ENCODE peak calls at places on chromosomes 12 and 14, in ten cellular contexts. V is tibial nerve, B is ovary, H is mucosa of descending colon, M is GM12865, J is WERI-Rb-1, X is GM23248, N is GM12878, P is LNCaP clone FGC, A is cardiac muscle cell. C is an unnamed sample.

GRCh38 chr14:104639889-104640548 is 35.4 kb upstream of the TMEM179 start:
- DNase-seq in V (no peak), B (no peak), H (peak; percentile 72), M (peak; percentile 62), J (peak; percentile 80), X (peak; percentile 77), N (no peak), P (no peak), A (peak; percentile 85), C (no peak)

GRCh38 chr12:110606253-110606611 is 7.7 kb upstream of the TCTN1 start:
- DNase-seq in V (no peak), B (no peak), H (no peak), M (peak; percentile 65), J (no peak), X (no peak), N (no peak), P (no peak), A (no peak), C (no peak)

GRCh38 chr12:64181504-64182291 is 40.4 kb downstream of the KICS2 start:
- DNase-seq in V (peak; percentile 23), B (peak; percentile 56), H (peak; percentile 69), M (peak; percentile 10), J (peak; percentile 43), X (peak; percentile 98), N (no peak), P (peak; percentile 39), A (peak; percentile 52), C (peak; percentile 40)

GRCh38 chr12:15268927-15269552 is 47.8 kb upstream of the RERG start:
- DNase-seq in V (no peak), B (peak; percentile 27), H (peak; percentile 22), M (peak; percentile 71), J (peak; percentile 57), X (peak; percentile 72), N (no peak), P (peak; percentile 38), A (peak; percentile 71), C (no peak)

GRCh38 chr12:19031032-19031431 is 98.5 kb upstream of the PLEKHA5 start:
- DNase-seq in V (no peak), B (no peak), H (no peak), M (no peak), J (no peak), X (peak; percentile 96), N (no peak), P (no peak), A (no peak), C (no peak)

GRCh38 chr12:123102781-123103503 is 47.9 kb downstream of the PITPNM2 start:
- DNase-seq in V (no peak), B (no peak), H (no peak), M (no peak), J (no peak), X (no peak), N (no peak), P (no peak), A (no peak), C (no peak)

GRCh38 chr12:107461222-107461980 is 224.2 kb upstream of the PWP1 start:
- DNase-seq in V (no peak), B (no peak), H (no peak), M (no peak), J (no peak), X (peak; percentile 91), N (no peak), P (no peak), A (no peak), C (no peak)

GRCh38 chr14:91997492-91997891 is 42.4 kb downstream of the TRIP11 start:
- DNase-seq in V (no peak), B (no peak), H (no peak), M (no peak), J (no peak), X (peak; percentile 59), N (no peak), P (no peak), A (no peak), C (no peak)

GRCh38 chr12:65170245-65170881 is 980 bp downstream of the LEMD3 start:
- DNase-seq in V (no peak), B (peak; percentile 43), H (peak; percentile 85), M (peak; percentile 82), J (peak; percentile 74), X (peak; percentile 84), N (no peak), P (no peak), A (peak; percentile 78), C (peak; percentile 81)

GRCh38 chr14:92360666-92361370 is 37.9 kb downstream of the SLC24A4 start:
- DNase-seq in V (no peak), B (no peak), H (no peak), M (no peak), J (no peak), X (peak; percentile 11), N (no peak), P (no peak), A (no peak), C (no peak)

GRCh38 chr14:37060496-37061260 is 111.7 kb downstream of the SLC25A21 start:
- DNase-seq in V (no peak), B (no peak), H (no peak), M (no peak), J (no peak), X (no peak), N (no peak), P (peak; percentile 87), A (no peak), C (no peak)

GRCh38 chr12:132571598-132571997 is 38.8 kb downstream of the LRCOL1 start:
- DNase-seq in V (no peak), B (no peak), H (no peak), M (no peak), J (no peak), X (no peak), N (no peak), P (no peak), A (no peak), C (no peak)

GRCh38 chr12:18684430-18684829 is 53.4 kb downstream of the PLCZ1 start:
- DNase-seq in V (no peak), B (no peak), H (no peak), M (no peak), J (no peak), X (peak; percentile 54), N (no peak), P (no peak), A (no peak), C (no peak)

GRCh38 chr12:110379642-110380041 is 23.9 kb downstream of the ANAPC7 start:
- DNase-seq in V (no peak), B (no peak), H (no peak), M (no peak), J (no peak), X (no peak), N (no peak), P (no peak), A (no peak), C (no peak)

GRCh38 chr12:130765186-130765659 is 49.1 kb upstream of the RIMBP2 start:
- DNase-seq in V (no peak), B (no peak), H (no peak), M (peak; percentile 30), J (no peak), X (peak; percentile 72), N (no peak), P (peak; percentile 33), A (peak; percentile 14), C (no peak)

GRCh38 chr12:111995782-111996480 is 17.0 kb downstream of the TMEM116 start:
- DNase-seq in V (no peak), B (no peak), H (no peak), M (no peak), J (no peak), X (no peak), N (no peak), P (no peak), A (no peak), C (no peak)
- H3K4me3 ChIP-seq in V (no peak overlapping the region), B (no peak overlapping the region), H (no peak overlapping the region), M (no peak overlapping the region), J (no peak overlapping the region), X (no peak overlapping the region), N (no peak overlapping the region), P (no peak overlapping the region), A (no peak overlapping the region), C (no peak overlapping the region)

GRCh38 chr14:99602054-99602787 is 1.8 kb downstream of the CCDC85C start:
- DNase-seq in V (no peak), B (no peak), H (peak; percentile 73), M (no peak), J (no peak), X (peak; percentile 45), N (no peak), P (no peak), A (peak; percentile 41), C (peak; percentile 73)

GRCh38 chr14:99602788-99603415 is 1.1 kb downstream of the CCDC85C start:
- DNase-seq in V (no peak), B (no peak), H (no peak), M (no peak), J (no peak), X (no peak), N (no peak), P (no peak), A (peak; percentile 42), C (no peak)

GRCh38 chr14:99600232-99600888 is 3.6 kb downstream of the CCDC85C start:
- DNase-seq in V (no peak), B (no peak), H (no peak), M (no peak), J (no peak), X (no peak), N (no peak), P (no peak), A (no peak), C (no peak)

GRCh38 chr14:99599440-99599839 is 4.6 kb downstream of the CCDC85C start:
- DNase-seq in V (no peak), B (no peak), H (peak; percentile 42), M (no peak), J (no peak), X (no peak), N (no peak), P (no peak), A (no peak), C (no peak)

GRCh38 chr14:99601301-99601945 is 2.6 kb downstream of the CCDC85C start:
- DNase-seq in V (no peak), B (no peak), H (peak; percentile 60), M (no peak), J (no peak), X (no peak), N (no peak), P (no peak), A (peak; percentile 40), C (no peak)
- H3K4me3 ChIP-seq in V (peak overlapping the region; percentile 24), B (peak overlapping the region; percentile 61), H (peak overlapping the region; percentile 32), M (no peak overlapping the region), J (peak overlapping the region; percentile 72), X (peak overlapping the region; percentile 57), N (no peak overlapping the region), P (peak overlapping the region; percentile 66), A (peak overlapping the region; percentile 50), C (peak overlapping the region; percentile 89)

GRCh38 chr14:41403360-41403759 is 203.3 kb upstream of the LRFN5 start:
- DNase-seq in V (no peak), B (no peak), H (no peak), M (no peak), J (no peak), X (no peak), N (no peak), P (no peak), A (no peak), C (no peak)
- H3K4me3 ChIP-seq in V (no peak overlapping the region), B (no peak overlapping the region), H (no peak overlapping the region), M (no peak overlapping the region), J (no peak overlapping the region), X (no peak overlapping the region), N (no peak overlapping the region), P (no peak overlapping the region), A (no peak overlapping the region), C (no peak overlapping the region)

DNA sequence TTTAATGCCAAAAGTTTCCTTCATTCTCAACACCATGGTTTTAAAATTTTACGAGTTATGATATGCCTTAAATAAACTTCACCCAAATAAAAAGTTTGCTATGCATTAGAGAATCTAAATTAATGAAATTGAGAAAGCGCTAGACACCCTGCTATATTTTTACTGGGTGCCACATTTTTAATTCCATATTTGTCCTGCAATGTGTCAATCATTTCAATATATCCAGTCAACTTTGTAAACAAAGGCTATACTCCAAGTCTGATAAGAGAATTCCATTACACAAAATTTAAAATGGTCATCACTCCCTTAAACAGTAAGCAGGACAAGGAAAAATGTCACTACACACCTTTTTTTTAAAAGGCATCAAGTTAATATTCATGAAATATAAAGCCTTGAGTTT is 1.9 kb downstream of the PPP1R12A start:
- DNase-seq in V (no peak), B (no peak), H (no peak), M (no peak), J (no peak), X (no peak), N (no peak), P (no peak), A (no peak), C (no peak)
- H3K4me3 ChIP-seq in V (peak overlapping the region; percentile 93), B (peak overlapping the region; percentile 85), H (peak overlapping the region; percentile 86), M (peak overlapping the region; percentile 77), J (peak overlapping the region; percentile 98), X (peak overlapping the region; percentile 92), N (peak overlapping the region; percentile 96), P (peak overlapping the region; percentile 95), A (peak overlapping the region; percentile 72), C (peak overlapping the region; percentile 42)